ENCODE peak calls at places on chromosomes 13 and 19, in four cellular contexts. I is stimulated activated CD8-positive, alpha-beta memory T cell treated with anti-CD3 and anti-CD28 coated beads, Interleukin-7, amount 100 ng/mL, for 48 hours; P is skeletal muscle cell; H is T follicular helper cell. S is an unnamed sample.

GRCh38 chr13:51244637-51245405 is 22.6 kb downstream of the FAM124A start:
- DNase-seq in P (no peak), I (no peak), H (no peak), S (no peak)

GRCh38 chr13:51599444-51600176 is 15.3 kb downstream of the WDFY2 start:
- DNase-seq in P (no peak), I (no peak), H (no peak), S (no peak)

GRCh38 chr19:13689050-13689449 is 75.3 kb upstream of the MRI1 start:
- DNase-seq in H (no peak), P (no peak), I (no peak), S (no peak)

GRCh38 chr19:18202759-18203407 is 959 bp downstream of the RAB3A start:
- DNase-seq in I (no peak), H (no peak), P (no peak), S (no peak)

GRCh38 chr19:18193388-18194207 is 580 bp downstream of the MPV17L2 start:
- DNase-seq in I (no peak), P (no peak), H (no peak), S (no peak)

GRCh38 chr13:62687727-62688126 is 1272.1 kb upstream of the PCDH20 start:
- DNase-seq in H (no peak), I (no peak), P (no peak), S (no peak)

GRCh38 chr19:48678201-48678600 is 5.4 kb upstream of the NTN5 start:
- DNase-seq in I (no peak), P (no peak), H (no peak), S (no peak)

GRCh38 chr19:36257512-36257876 is 42.6 kb downstream of the ZNF146 start:
- DNase-seq in P (no peak), H (no peak), I (no peak), S (no peak)

GRCh38 chr19:44476559-44477408 is 23.5 kb downstream of the ZNF180 start:
- DNase-seq in H (no peak), I (no peak), P (no peak), S (peak)

GRCh38 chr13:74246398-74246975 is 112.3 kb upstream of the KLF12 start:
- DNase-seq in P (no peak), H (no peak), I (no peak), S (no peak)

GRCh38 chr19:41541990-41542584 is 33.9 kb upstream of the CEACAM21 start:
- DNase-seq in I (no peak), P (no peak), H (peak), S (no peak)

GRCh38 chr13:31627097-31627496 is 112.2 kb upstream of the RXFP2 start:
- DNase-seq in P (peak), I (no peak), H (no peak), S (no peak)

GRCh38 chr13:92804346-92804745 is 422.3 kb upstream of the GPC6 start:
- DNase-seq in P (no peak), I (no peak), H (no peak), S (peak)

GRCh38 chr19:35370722-35371121 is at the start of gene GPR42:
- DNase-seq in P (no peak), H (no peak), I (no peak), S (no peak)

GRCh38 chr19:8158411-8159074 is 9.2 kb upstream of the FBN3 start:
- DNase-seq in H (no peak), P (peak), I (no peak), S (peak)

GRCh38 chr13:100336795-100337516 is 248.1 kb downstream of the PCCA start:
- DNase-seq in I (no peak), H (no peak), P (no peak), S (no peak)

GRCh38 chr13:62710766-62711165 is 1295.1 kb upstream of the PCDH20 start:
- DNase-seq in P (peak), H (no peak), I (no peak), S (no peak)

GRCh38 chr13:59038824-59039223 is 1124.9 kb downstream of the DIAPH3 start:
- DNase-seq in H (no peak), P (peak), I (no peak), S (peak)

GRCh38 chr19:8569066-8569761 is 8.0 kb downstream of the MYO1F start:
- DNase-seq in H (no peak), P (peak), I (no peak), S (no peak)

GRCh38 chr13:108227651-108228272 is 9.6 kb downstream of the ABHD13 start:
- DNase-seq in H (no peak), P (no peak), I (no peak), S (no peak)

GRCh38 chr13:107788464-107789165 is 426.7 kb downstream of the LIG4 start:
- DNase-seq in P (no peak), I (no peak), H (no peak), S (no peak)

GRCh38 chr19:29945433-29945832 is 3.4 kb downstream of the URI1 start:
- DNase-seq in P (no peak), I (no peak), H (no peak), S (no peak)

GRCh38 chr13:41552031-41552430 is 94.7 kb downstream of the RGCC start:
- DNase-seq in H (no peak), I (no peak), P (no peak), S (no peak)

GRCh38 chr19:28044477-28044876 is 1168.5 kb downstream of the UQCRFS1 start:
- DNase-seq in I (no peak), H (no peak), P (no peak), S (no peak)

GRCh38 chr13:78298657-78299056 is 304.7 kb downstream of the POU4F1 start:
- DNase-seq in H (no peak), P (no peak), I (no peak), S (peak)

GRCh38 chr19:681029-681626 is 4.9 kb downstream of the FSTL3 start:
- DNase-seq in P (no peak), H (no peak), I (no peak), S (no peak)

GRCh38 chr19:16463991-16464575 is 7.7 kb downstream of the EPS15L1 start:
- DNase-seq in H (no peak), P (no peak), I (no peak), S (no peak)